ENCODE peak calls at places on chromosomes 16 and 17, in ten cellular contexts. B, T, R, G, U, V, Q, O, Z and M are unnamed samples.

GRCh38 chr17:337453-337852 is 15.2 kb downstream of the RPH3AL start:
- DNase-seq in O (peak; percentile 36), U (no peak), Z (no peak), V (no peak), T (no peak), G (no peak), Q (no peak), B (no peak), R (no peak), M (no peak)

GRCh38 chr16:65889533-65889966 is 476.9 kb upstream of the CDH5 start:
- DNase-seq in B (no peak), Q (no peak), G (no peak), Z (no peak), O (no peak), R (peak; percentile 44), U (no peak), V (no peak), T (no peak), M (no peak)

GRCh38 chr16:71585318-71585703 is 8.4 kb upstream of the TAT start:
- DNase-seq in V (no peak), Z (no peak), O (no peak), G (no peak), R (no peak), B (no peak), T (no peak), Q (no peak), U (no peak), M (no peak)

GRCh38 chr17:62808576-62808970 is 459 bp upstream of the MARCHF10 start:
- DNase-seq in B (no peak), Z (no peak), Q (no peak), T (no peak), O (no peak), G (no peak), V (no peak), R (no peak), U (no peak), M (no peak)

GRCh38 chr17:74659898-74660297 is 36.4 kb upstream of the CD300E start:
- DNase-seq in T (no peak), Z (no peak), R (no peak), U (no peak), B (no peak), O (no peak), Q (no peak), G (no peak), V (no peak), M (no peak)

GRCh38 chr17:40485851-40486512 is 15.4 kb downstream of the TNS4 start:
- DNase-seq in V (no peak), B (peak; percentile 96), O (peak; percentile 83), G (no peak), Z (no peak), R (peak; percentile 99), T (peak; percentile 98), U (no peak), Q (peak; percentile 76), M (peak; percentile 33)

GRCh38 chr16:25097304-25097988 is 14.1 kb upstream of the LCMT1 start:
- DNase-seq in Z (no peak), G (no peak), R (peak; percentile 67), U (no peak), O (no peak), V (no peak), Q (no peak), T (peak; percentile 41), B (no peak), M (no peak)

GRCh38 chr16:68310441-68311315 is at the start of the genes PRMT7 and SLC7A6OS:
- DNase-seq in V (peak; percentile 93), R (peak; percentile 89), T (peak; percentile 54), O (peak; percentile 93), G (peak; percentile 95), B (peak; percentile 98), Z (peak; percentile 91), U (peak; percentile 90), Q (peak; percentile 96), M (peak; percentile 89)

GRCh38 chr17:40168262-40168832 is 8.9 kb upstream of the RAPGEFL1 start:
- DNase-seq in B (peak; percentile 77), R (peak; percentile 78), Q (no peak), Z (peak; percentile 18), O (peak; percentile 71), U (peak; percentile 49), V (no peak), G (peak; percentile 78), T (peak; percentile 41), M (no peak)

GRCh38 chr16:4578961-4579530 is 22.9 kb downstream of the C16orf96 start:
- DNase-seq in V (no peak), G (no peak), O (no peak), R (no peak), T (no peak), U (no peak), Z (no peak), B (no peak), Q (no peak), M (no peak)

DNA sequence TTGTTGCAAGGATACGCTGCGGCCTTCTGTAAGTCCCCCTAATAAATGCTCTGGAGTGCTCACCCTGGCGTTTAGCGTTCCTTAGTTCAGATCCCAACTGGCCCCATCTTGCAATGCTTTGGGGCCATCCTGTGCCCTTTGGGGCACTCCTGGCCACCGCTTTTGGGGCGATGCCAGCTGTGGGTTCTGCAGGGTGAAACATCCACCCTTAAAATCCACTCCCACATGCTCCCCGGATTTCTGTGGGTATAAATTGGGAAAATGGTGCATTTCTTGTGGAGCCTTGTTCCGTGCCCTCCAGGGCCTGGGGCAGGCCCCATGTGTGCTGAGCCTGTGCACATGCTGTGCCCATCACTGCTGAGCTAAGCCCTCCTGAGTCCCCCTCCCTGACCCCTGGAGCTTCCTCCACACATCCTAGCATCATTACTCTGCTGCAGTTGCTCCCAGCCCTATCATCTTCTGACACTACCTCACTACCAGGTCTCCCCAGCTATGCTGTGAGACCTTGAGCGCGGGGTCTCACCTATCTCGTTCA is 6.0 kb downstream of the MSRB1 start:
- DNase-seq in V (no peak), B (no peak), T (no peak), Q (no peak), Z (no peak), O (no peak), G (no peak), R (no peak), U (no peak), M (no peak)
- H3K27ac ChIP-seq in V (no peak overlapping the region), B (no peak overlapping the region), T (no peak overlapping the region), Q (no peak overlapping the region), Z (no peak overlapping the region), O (no peak overlapping the region), G (no peak overlapping the region), R (no peak overlapping the region), U (no peak overlapping the region), M (no peak overlapping the region)

GRCh38 chr16:86319871-86320270 is 190.5 kb upstream of the FOXF1 start:
- DNase-seq in B (no peak), O (peak; percentile 47), G (no peak), T (no peak), Z (no peak), V (no peak), Q (no peak), U (no peak), R (no peak), M (no peak)

GRCh38 chr16:86316967-86317616 is 193.2 kb upstream of the FOXF1 start:
- DNase-seq in U (no peak), Q (no peak), V (no peak), Z (no peak), B (no peak), O (no peak), T (no peak), R (no peak), G (no peak), M (no peak)

GRCh38 chr16:86321491-86321890 is 188.8 kb upstream of the FOXF1 start:
- DNase-seq in Z (no peak), U (no peak), G (no peak), Q (no peak), V (no peak), T (no peak), O (peak; percentile 39), B (no peak), R (no peak), M (no peak)

GRCh38 chr16:86317617-86318021 is 192.7 kb upstream of the FOXF1 start:
- DNase-seq in U (no peak), R (no peak), G (no peak), Q (no peak), T (no peak), B (no peak), Z (no peak), V (no peak), O (peak; percentile 58), M (no peak)

GRCh38 chr16:86318119-86318518 is 192.2 kb upstream of the FOXF1 start:
- DNase-seq in V (no peak), R (no peak), U (no peak), B (no peak), Z (no peak), T (no peak), O (no peak), G (no peak), Q (no peak), M (no peak)
- H3K27ac ChIP-seq in V (no peak overlapping the region), R (no peak overlapping the region), U (no peak overlapping the region), B (no peak overlapping the region), Z (no peak overlapping the region), T (no peak overlapping the region), O (no peak overlapping the region), G (no peak overlapping the region), Q (no peak overlapping the region), M (no peak overlapping the region)

DNA sequence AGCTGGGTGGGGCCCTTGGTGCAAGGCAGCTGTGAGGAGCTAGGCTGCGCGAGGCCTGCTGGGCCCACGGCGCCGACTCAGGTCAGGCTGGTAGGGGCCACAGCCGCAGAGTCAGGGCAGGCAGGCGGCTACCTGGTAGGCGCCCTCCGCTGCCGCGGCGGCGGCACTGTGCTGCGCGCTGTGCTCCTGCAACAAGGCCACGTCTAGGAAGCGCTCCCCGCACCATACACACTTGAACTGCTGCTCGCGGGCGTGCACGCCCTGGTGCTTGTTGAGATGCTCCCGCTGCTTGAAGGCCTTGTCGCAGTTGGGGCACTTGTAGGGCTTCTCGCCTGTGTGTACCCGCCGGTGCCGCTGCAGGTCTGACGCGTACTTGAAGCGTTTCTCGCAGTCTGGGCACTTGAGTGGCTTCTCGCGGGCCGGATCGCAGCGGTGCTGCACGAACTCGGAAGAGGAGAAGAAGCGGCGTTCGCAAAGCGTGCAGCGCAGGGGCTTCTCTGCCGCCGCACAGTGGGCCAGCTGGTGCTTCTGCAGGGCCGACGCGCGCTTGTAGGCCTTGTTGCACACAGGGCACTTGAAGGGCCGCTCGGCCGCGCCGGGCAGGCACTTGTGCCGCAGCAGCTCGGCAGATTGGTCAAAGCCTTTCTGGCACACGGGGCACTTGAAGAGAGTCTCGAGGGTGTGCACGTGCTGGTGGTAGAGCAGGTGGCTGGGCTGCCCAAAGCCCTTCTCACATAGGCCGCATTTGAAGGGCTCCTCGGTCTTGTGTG is 3.9 kb downstream of the ZNF319 start:
- DNase-seq in O (no peak), V (no peak), T (no peak), Z (no peak), G (no peak), U (no peak), Q (no peak), R (no peak), B (no peak), M (no peak)
- H3K27ac ChIP-seq in O (no peak overlapping the region), V (no peak overlapping the region), T (no peak overlapping the region), Z (no peak overlapping the region), G (no peak overlapping the region), U (no peak overlapping the region), Q (peak overlapping the region; percentile 41), R (no peak overlapping the region), B (no peak overlapping the region), M (no peak overlapping the region)

DNA sequence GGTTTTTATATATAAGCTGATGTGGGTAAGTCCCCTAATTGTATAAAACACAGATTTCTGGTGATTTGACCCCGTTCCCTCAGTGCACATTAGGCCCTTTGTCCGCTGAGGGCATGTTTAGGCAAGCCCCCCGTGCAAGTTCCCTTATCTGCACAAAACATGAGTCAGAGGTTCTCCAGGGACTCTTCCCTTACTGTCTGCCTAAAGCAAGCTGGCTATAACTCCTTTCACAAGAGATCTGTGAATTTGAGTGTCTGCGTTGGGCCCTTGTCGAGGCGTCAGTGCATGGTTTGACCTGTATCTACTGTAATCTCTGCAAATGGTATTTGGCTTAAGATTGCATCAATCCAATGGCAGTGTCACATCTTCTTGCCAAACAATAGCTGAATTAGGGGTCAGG is 712.8 kb downstream of the CDH8 start:
- DNase-seq in U (no peak), Q (no peak), Z (no peak), O (no peak), T (no peak), B (no peak), R (peak; percentile 0), V (no peak), G (no peak), M (no peak)
- H3K27ac ChIP-seq in U (no peak overlapping the region), Q (no peak overlapping the region), Z (no peak overlapping the region), O (no peak overlapping the region), T (no peak overlapping the region), B (no peak overlapping the region), R (no peak overlapping the region), V (no peak overlapping the region), G (no peak overlapping the region), M (no peak overlapping the region)